ENCODE peak calls at places on chromosomes 11 and 22, in ten cellular contexts. One of them, this sample, is unnamed. For H3K4me1, the result is how much of the 10 kb centered on the place peaks cover.

GRCh38 chr22:22342697-22343602 is 98.4 kb downstream of the VPREB1 start:
- DNase-seq in foreskin keratinocyte: peak
- DNase-seq in heart left ventricle: no peak
- DNase-seq in cardiac muscle cell: peak
- DNase-seq in psoas muscle: no peak
- DNase-seq in IMR-90: no peak
- DNase-seq in gastrocnemius medialis: no peak
- DNase-seq in heart right ventricle: peak
- DNase-seq in ovary: no peak
- DNase-seq in mammary epithelial cell: peak
- DNase-seq in this sample: peak

GRCh38 chr22:42270178-42270511 is 308 bp downstream of the TCF20 start:
- DNase-seq in foreskin keratinocyte: no peak
- DNase-seq in gastrocnemius medialis: no peak
- DNase-seq in mammary epithelial cell: no peak
- DNase-seq in heart left ventricle: no peak
- DNase-seq in ovary: no peak
- DNase-seq in psoas muscle: no peak
- DNase-seq in heart right ventricle: peak
- DNase-seq in IMR-90: no peak
- DNase-seq in cardiac muscle cell: no peak
- DNase-seq in this sample: no peak

GRCh38 chr11:11808992-11809583 is 32.7 kb upstream of the USP47 start:
- DNase-seq in heart left ventricle: no peak
- DNase-seq in foreskin keratinocyte: no peak
- DNase-seq in cardiac muscle cell: no peak
- DNase-seq in mammary epithelial cell: no peak
- DNase-seq in psoas muscle: no peak
- DNase-seq in gastrocnemius medialis: no peak
- DNase-seq in ovary: no peak
- DNase-seq in IMR-90: no peak
- DNase-seq in heart right ventricle: no peak
- DNase-seq in this sample: no peak

GRCh38 chr11:120134931-120135228 is 3.0 kb downstream of the TRIM29 start:
- DNase-seq in ovary: no peak
- DNase-seq in IMR-90: no peak
- DNase-seq in psoas muscle: no peak
- DNase-seq in cardiac muscle cell: no peak
- DNase-seq in mammary epithelial cell: no peak
- DNase-seq in gastrocnemius medialis: no peak
- DNase-seq in heart left ventricle: no peak
- DNase-seq in heart right ventricle: no peak
- DNase-seq in foreskin keratinocyte: no peak
- DNase-seq in this sample: peak

GRCh38 chr11:133164986-133165385 is 367.3 kb downstream of the OPCML start:
- DNase-seq in psoas muscle: no peak
- DNase-seq in cardiac muscle cell: no peak
- DNase-seq in IMR-90: no peak
- DNase-seq in foreskin keratinocyte: no peak
- DNase-seq in heart left ventricle: no peak
- DNase-seq in mammary epithelial cell: no peak
- DNase-seq in heart right ventricle: no peak
- DNase-seq in ovary: no peak
- DNase-seq in gastrocnemius medialis: no peak
- DNase-seq in this sample: no peak

GRCh38 chr11:125923012-125923579 is 18.8 kb downstream of the DDX25 start:
- DNase-seq in mammary epithelial cell: peak
- DNase-seq in IMR-90: peak
- DNase-seq in gastrocnemius medialis: peak
- DNase-seq in foreskin keratinocyte: peak
- DNase-seq in psoas muscle: peak
- DNase-seq in cardiac muscle cell: peak
- DNase-seq in heart left ventricle: peak
- DNase-seq in heart right ventricle: peak
- DNase-seq in ovary: peak
- DNase-seq in this sample: peak

GRCh38 chr11:44315947-44316387 is 6.0 kb upstream of the ALX4 start:
- DNase-seq in heart right ventricle: no peak
- DNase-seq in IMR-90: peak
- DNase-seq in mammary epithelial cell: peak
- DNase-seq in psoas muscle: peak
- DNase-seq in heart left ventricle: peak
- DNase-seq in ovary: no peak
- DNase-seq in cardiac muscle cell: peak
- DNase-seq in foreskin keratinocyte: no peak
- DNase-seq in gastrocnemius medialis: no peak
- DNase-seq in this sample: no peak

GRCh38 chr11:47272706-47273105 is 2.8 kb downstream of the MADD start:
- DNase-seq in ovary: no peak
- DNase-seq in heart left ventricle: no peak
- DNase-seq in psoas muscle: no peak
- DNase-seq in foreskin keratinocyte: no peak
- DNase-seq in cardiac muscle cell: peak
- DNase-seq in mammary epithelial cell: no peak
- DNase-seq in gastrocnemius medialis: no peak
- DNase-seq in heart right ventricle: no peak
- DNase-seq in IMR-90: peak
- DNase-seq in this sample: no peak

GRCh38 chr22:25488244-25489020 is 76.0 kb upstream of the GRK3 start:
- DNase-seq in ovary: peak
- DNase-seq in IMR-90: peak
- DNase-seq in heart left ventricle: peak
- DNase-seq in mammary epithelial cell: peak
- DNase-seq in heart right ventricle: peak
- DNase-seq in gastrocnemius medialis: peak
- DNase-seq in cardiac muscle cell: peak
- DNase-seq in psoas muscle: peak
- DNase-seq in foreskin keratinocyte: no peak
- DNase-seq in this sample: peak

GRCh38 chr22:23781533-23781932 is 5.2 kb upstream of the SMARCB1 start:
- DNase-seq in cardiac muscle cell: no peak
- DNase-seq in heart left ventricle: no peak
- DNase-seq in gastrocnemius medialis: no peak
- DNase-seq in psoas muscle: peak
- DNase-seq in heart right ventricle: no peak
- DNase-seq in IMR-90: peak
- DNase-seq in ovary: no peak
- DNase-seq in mammary epithelial cell: peak
- DNase-seq in foreskin keratinocyte: peak
- DNase-seq in this sample: no peak

GRCh38 chr22:20260071-20260722 is 7.9 kb downstream of the RTN4R start:
- DNase-seq in ovary: no peak
- DNase-seq in cardiac muscle cell: no peak
- DNase-seq in heart right ventricle: no peak
- DNase-seq in heart left ventricle: no peak
- DNase-seq in psoas muscle: no peak
- DNase-seq in gastrocnemius medialis: no peak
- DNase-seq in IMR-90: no peak
- DNase-seq in foreskin keratinocyte: no peak
- DNase-seq in mammary epithelial cell: no peak
- DNase-seq in this sample: no peak

GRCh38 chr22:20224917-20225692 is 43.0 kb downstream of the RTN4R start:
- DNase-seq in gastrocnemius medialis: no peak
- DNase-seq in foreskin keratinocyte: no peak
- DNase-seq in psoas muscle: no peak
- DNase-seq in heart left ventricle: no peak
- DNase-seq in heart right ventricle: no peak
- DNase-seq in IMR-90: no peak
- DNase-seq in cardiac muscle cell: no peak
- DNase-seq in ovary: no peak
- DNase-seq in mammary epithelial cell: no peak
- DNase-seq in this sample: no peak

GRCh38 chr11:131511794-131512193 is 141.4 kb downstream of the NTM start:
- DNase-seq in foreskin keratinocyte: no peak
- DNase-seq in ovary: no peak
- DNase-seq in heart right ventricle: no peak
- DNase-seq in IMR-90: no peak
- DNase-seq in gastrocnemius medialis: no peak
- DNase-seq in mammary epithelial cell: no peak
- DNase-seq in cardiac muscle cell: peak
- DNase-seq in heart left ventricle: no peak
- DNase-seq in psoas muscle: no peak
- DNase-seq in this sample: peak

GRCh38 chr11:73312806-73313403 is 4.8 kb downstream of the ARHGEF17 start:
- DNase-seq in IMR-90: peak
- DNase-seq in psoas muscle: no peak
- DNase-seq in heart left ventricle: no peak
- DNase-seq in ovary: no peak
- DNase-seq in foreskin keratinocyte: no peak
- DNase-seq in mammary epithelial cell: no peak
- DNase-seq in gastrocnemius medialis: no peak
- DNase-seq in cardiac muscle cell: no peak
- DNase-seq in heart right ventricle: no peak
- DNase-seq in this sample: no peak

DNA sequence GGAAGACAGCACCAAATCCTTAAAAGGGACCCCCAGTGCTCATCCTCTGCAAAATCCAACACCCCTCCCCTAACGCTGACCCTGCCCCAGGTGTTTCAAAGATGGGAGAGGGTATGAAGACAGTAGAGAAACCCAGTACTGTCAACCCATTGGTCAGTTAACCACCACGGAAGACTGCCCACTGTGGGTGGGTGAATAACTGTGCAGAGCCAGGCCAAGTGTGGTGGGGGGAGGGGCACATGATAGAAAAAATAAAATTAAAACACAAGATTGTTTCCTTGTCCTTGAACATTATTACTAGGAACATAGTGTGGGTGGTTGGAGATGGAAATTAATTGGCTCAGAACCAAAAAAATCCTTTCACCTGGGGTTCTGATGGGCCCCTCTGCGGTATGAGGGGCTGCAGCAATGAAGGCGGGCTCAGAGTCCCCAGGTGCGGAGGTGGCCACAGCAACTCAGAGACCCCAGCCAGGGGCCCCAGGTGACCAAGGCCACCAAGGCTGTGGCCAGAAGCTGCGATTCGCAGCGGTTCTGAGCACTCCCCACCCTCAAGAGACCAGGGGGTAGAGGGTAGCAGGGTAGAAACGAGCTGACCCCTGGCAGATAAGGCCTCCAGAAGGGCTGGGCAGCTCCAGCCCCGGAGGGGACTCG is 1.1 kb downstream of the TNKS1BP1 start:
- DNase-seq in gastrocnemius medialis: no peak
- DNase-seq in foreskin keratinocyte: no peak
- DNase-seq in IMR-90: peak
- DNase-seq in psoas muscle: no peak
- DNase-seq in mammary epithelial cell: no peak
- DNase-seq in heart left ventricle: no peak
- DNase-seq in heart right ventricle: no peak
- DNase-seq in ovary: peak
- DNase-seq in cardiac muscle cell: no peak
- DNase-seq in this sample: peak
- H3K27ac ChIP-seq in gastrocnemius medialis: peak
- H3K27ac ChIP-seq in foreskin keratinocyte: peak
- H3K27ac ChIP-seq in IMR-90: peak
- H3K27ac ChIP-seq in psoas muscle: peak
- H3K27ac ChIP-seq in mammary epithelial cell: peak
- H3K27ac ChIP-seq in heart left ventricle: peak
- H3K27ac ChIP-seq in heart right ventricle: peak
- H3K27ac ChIP-seq in ovary: peak
- H3K27ac ChIP-seq in cardiac muscle cell: peak
- H3K27ac ChIP-seq in this sample: peak

DNA sequence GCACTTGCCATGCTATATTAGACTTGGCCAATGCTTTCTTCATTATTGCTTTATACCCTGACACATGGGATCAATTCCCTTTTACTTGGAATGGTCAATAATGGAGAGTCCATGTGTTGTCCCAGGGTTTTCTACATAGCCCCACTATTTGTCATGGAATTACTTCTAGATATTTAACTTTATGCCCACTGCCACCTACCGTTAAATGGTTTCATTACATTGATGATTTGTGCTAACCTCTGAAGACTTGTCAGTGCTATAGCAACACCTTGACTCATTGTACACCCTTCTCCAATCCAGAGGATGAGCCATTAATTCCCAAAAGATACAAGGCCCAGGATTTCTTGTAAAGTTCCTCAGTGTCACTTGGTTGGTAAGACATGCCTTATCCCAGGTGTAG is 31.4 kb upstream of the SLC22A25 start:
- DNase-seq in psoas muscle: no peak
- DNase-seq in heart right ventricle: no peak
- DNase-seq in ovary: no peak
- DNase-seq in IMR-90: no peak
- DNase-seq in heart left ventricle: no peak
- DNase-seq in cardiac muscle cell: no peak
- DNase-seq in foreskin keratinocyte: no peak
- DNase-seq in gastrocnemius medialis: no peak
- DNase-seq in mammary epithelial cell: no peak
- DNase-seq in this sample: no peak
- TF ChIP-seq CTCF in psoas muscle: no peak
- TF ChIP-seq CTCF in heart right ventricle: no peak
- TF ChIP-seq CTCF in ovary: no peak
- TF ChIP-seq CTCF in IMR-90: no peak
- TF ChIP-seq CTCF in heart left ventricle: no peak
- TF ChIP-seq CTCF in cardiac muscle cell: no peak
- TF ChIP-seq CTCF in foreskin keratinocyte: no peak
- TF ChIP-seq CTCF in gastrocnemius medialis: no peak
- TF ChIP-seq CTCF in mammary epithelial cell: no peak
- TF ChIP-seq CTCF in this sample: no peak

GRCh38 chr22:33570110-33570509 is 350.2 kb downstream of the LARGE1 start:
- DNase-seq in gastrocnemius medialis: no peak
- DNase-seq in foreskin keratinocyte: no peak
- DNase-seq in mammary epithelial cell: no peak
- DNase-seq in heart left ventricle: no peak
- DNase-seq in cardiac muscle cell: no peak
- DNase-seq in ovary: no peak
- DNase-seq in IMR-90: no peak
- DNase-seq in heart right ventricle: no peak
- DNase-seq in psoas muscle: no peak
- DNase-seq in this sample: no peak
- H3K4me1 ChIP-seq in gastrocnemius medialis: under half
- H3K4me1 ChIP-seq in foreskin keratinocyte: under half
- H3K4me1 ChIP-seq in mammary epithelial cell: under half
- H3K4me1 ChIP-seq in heart left ventricle: under half
- H3K4me1 ChIP-seq in cardiac muscle cell: under half
- H3K4me1 ChIP-seq in ovary: under half
- H3K4me1 ChIP-seq in IMR-90: under half
- H3K4me1 ChIP-seq in heart right ventricle: under half
- H3K4me1 ChIP-seq in psoas muscle: under half
- H3K4me1 ChIP-seq in this sample: under half

DNA sequence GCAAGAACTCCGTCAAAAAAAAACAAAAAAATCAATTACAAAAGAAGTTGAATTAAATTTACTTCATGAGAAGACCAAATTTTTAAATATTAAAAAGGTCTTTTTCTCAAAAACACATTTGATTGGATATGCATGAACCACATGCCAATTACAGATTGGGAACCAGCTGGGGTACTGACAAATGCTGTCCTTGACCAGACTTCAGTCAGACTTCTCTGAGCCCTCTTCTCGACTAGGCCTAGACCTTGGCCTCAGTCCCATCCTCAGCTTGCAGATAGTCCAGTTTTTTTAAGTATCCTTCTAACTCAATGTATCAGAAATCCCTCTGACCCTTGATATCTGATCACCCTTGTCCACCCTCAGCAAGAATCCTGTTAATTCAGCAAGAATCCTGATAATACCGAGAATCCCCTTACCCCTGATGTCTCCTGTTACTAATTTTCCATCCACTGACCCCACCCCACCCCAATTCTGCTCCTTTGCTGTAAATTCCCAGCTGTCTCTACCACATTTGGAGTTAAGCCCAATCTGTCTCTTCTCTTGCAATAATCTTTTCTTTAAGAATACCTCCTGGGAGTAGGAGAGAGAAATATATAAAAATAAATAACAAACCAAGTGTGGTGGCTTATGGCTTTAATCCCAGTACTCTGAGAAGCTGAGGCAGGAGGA is 30.9 kb downstream of the OR4D9 start:
- DNase-seq in heart right ventricle: no peak
- DNase-seq in ovary: no peak
- DNase-seq in gastrocnemius medialis: no peak
- DNase-seq in mammary epithelial cell: no peak
- DNase-seq in IMR-90: no peak
- DNase-seq in heart left ventricle: no peak
- DNase-seq in foreskin keratinocyte: no peak
- DNase-seq in psoas muscle: no peak
- DNase-seq in cardiac muscle cell: no peak
- DNase-seq in this sample: no peak
- H3K27ac ChIP-seq in heart right ventricle: no peak
- H3K27ac ChIP-seq in ovary: no peak
- H3K27ac ChIP-seq in gastrocnemius medialis: no peak
- H3K27ac ChIP-seq in mammary epithelial cell: no peak
- H3K27ac ChIP-seq in IMR-90: no peak
- H3K27ac ChIP-seq in heart left ventricle: no peak
- H3K27ac ChIP-seq in foreskin keratinocyte: no peak
- H3K27ac ChIP-seq in psoas muscle: no peak
- H3K27ac ChIP-seq in cardiac muscle cell: no peak
- H3K27ac ChIP-seq in this sample: no peak

This sample was measured in colonic mucosa.